ENCODE peak calls at places on chromosomes 13 and 19, in nine cellular contexts. U is neuronal stem cell; R is breast epithelium; P is body of pancreas; I is ovary; Z is mammary epithelial cell; J is heart left ventricle; C is ascending aorta; E is effector memory CD4-positive, alpha-beta T cell. Q is an unnamed sample.
A peak's percentile ranks its signal among the peaks of the same experiment; 100 is the strongest.

GRCh38 chr13:112885782-112886268 is 83.2 kb upstream of the MCF2L start:
- DNase-seq in U (peak; percentile 74), R (peak; percentile 83), P (peak; percentile 95), I (peak; percentile 59), Z (peak; percentile 84), J (peak; percentile 78), C (no peak), E (no peak), Q (no peak)

GRCh38 chr13:85095887-85096286 is 703.3 kb downstream of the SLITRK6 start:
- DNase-seq in U (no peak), R (no peak), P (no peak), I (no peak), Z (no peak), J (no peak), C (no peak), E (no peak), Q (no peak)

GRCh38 chr13:75404721-75405120 is 77.2 kb downstream of the TBC1D4 start:
- DNase-seq in U (no peak), R (no peak), P (no peak), I (no peak), Z (no peak), J (no peak), C (no peak), E (no peak), Q (no peak)

GRCh38 chr13:45340422-45341033 is 455 bp downstream of the TPT1 start:
- DNase-seq in U (peak; percentile 72), R (peak; percentile 89), P (peak; percentile 92), I (peak; percentile 96), Z (peak; percentile 86), J (peak; percentile 95), C (peak; percentile 69), E (peak; percentile 74), Q (peak; percentile 86)

GRCh38 chr13:45179428-45179827 is 21.4 kb downstream of the KCTD4 start:
- DNase-seq in U (no peak), R (no peak), P (no peak), I (no peak), Z (no peak), J (no peak), C (no peak), E (no peak), Q (no peak)

GRCh38 chr13:113545931-113546516 is 38.5 kb upstream of the TFDP1 start:
- DNase-seq in U (no peak), R (peak; percentile 45), P (no peak), I (no peak), Z (no peak), J (no peak), C (no peak), E (no peak), Q (no peak)

GRCh38 chr13:95463516-95463915 is 89.0 kb upstream of the CLDN10 start:
- DNase-seq in U (no peak), R (no peak), P (no peak), I (no peak), Z (peak; percentile 12), J (no peak), C (no peak), E (no peak), Q (no peak)

GRCh38 chr19:45322311-45322710 is 364 bp downstream of the CKM start:
- DNase-seq in U (no peak), R (no peak), P (no peak), I (no peak), Z (no peak), J (no peak), C (no peak), E (no peak), Q (peak; percentile 53)

GRCh38 chr19:4534836-4535658 is at the start of gene PLIN5:
- DNase-seq in U (peak; percentile 85), R (peak; percentile 74), P (peak; percentile 98), I (peak; percentile 97), Z (no peak), J (peak; percentile 79), C (no peak), E (no peak), Q (peak; percentile 16)

GRCh38 chr19:887072-887471 is 5.9 kb downstream of the MED16 start:
- DNase-seq in U (no peak), R (no peak), P (peak; percentile 48), I (no peak), Z (no peak), J (no peak), C (no peak), E (no peak), Q (no peak)

GRCh38 chr19:31772915-31773314 is 423.7 kb upstream of the TSHZ3 start:
- DNase-seq in U (no peak), R (no peak), P (no peak), I (no peak), Z (no peak), J (no peak), C (no peak), E (no peak), Q (no peak)

GRCh38 chr13:41196620-41197019 is 2.3 kb upstream of the KBTBD7 start:
- DNase-seq in U (no peak), R (no peak), P (no peak), I (no peak), Z (peak; percentile 35), J (no peak), C (no peak), E (no peak), Q (no peak)

GRCh38 chr19:38977445-38978314 is 2.1 kb upstream of the FBXO17 start:
- DNase-seq in U (no peak), R (no peak), P (no peak), I (no peak), Z (peak; percentile 73), J (no peak), C (no peak), E (no peak), Q (no peak)

GRCh38 chr13:47661076-47661475 is 340.0 kb downstream of the SUCLA2 start:
- DNase-seq in U (no peak), R (no peak), P (no peak), I (no peak), Z (peak; percentile 44), J (no peak), C (no peak), E (no peak), Q (no peak)
- H3K27ac ChIP-seq in U (no peak overlapping the region), R (no peak overlapping the region), P (no peak overlapping the region), I (no peak overlapping the region), Z (no peak overlapping the region), J (no peak overlapping the region), C (no peak overlapping the region), E (no peak overlapping the region), Q (no peak overlapping the region)

GRCh38 chr19:41864374-41864773 is 4.3 kb downstream of the RPS19 start:
- DNase-seq in U (no peak), R (no peak), P (no peak), I (no peak), Z (no peak), J (no peak), C (no peak), E (no peak), Q (no peak)
- H3K27ac ChIP-seq in U (no peak overlapping the region), R (no peak overlapping the region), P (no peak overlapping the region), I (no peak overlapping the region), Z (no peak overlapping the region), J (no peak overlapping the region), C (no peak overlapping the region), E (peak overlapping the region; percentile 23), Q (peak overlapping the region; percentile 2)

GRCh38 chr19:13744179-13744578 is 20.1 kb upstream of the MRI1 start:
- DNase-seq in U (no peak), R (no peak), P (no peak), I (no peak), Z (no peak), J (no peak), C (no peak), E (no peak), Q (no peak)

GRCh38 chr19:13748169-13748884 is 16.0 kb upstream of the MRI1 start:
- DNase-seq in U (no peak), R (no peak), P (peak; percentile 38), I (peak; percentile 54), Z (peak; percentile 24), J (no peak), C (no peak), E (no peak), Q (no peak)

GRCh38 chr19:13742756-13743155 is 21.6 kb upstream of the MRI1 start:
- DNase-seq in U (no peak), R (no peak), P (no peak), I (no peak), Z (peak; percentile 25), J (no peak), C (no peak), E (no peak), Q (no peak)

GRCh38 chr19:13751436-13751835 is 12.9 kb upstream of the MRI1 start:
- DNase-seq in U (no peak), R (no peak), P (no peak), I (no peak), Z (no peak), J (no peak), C (no peak), E (no peak), Q (no peak)

DNA sequence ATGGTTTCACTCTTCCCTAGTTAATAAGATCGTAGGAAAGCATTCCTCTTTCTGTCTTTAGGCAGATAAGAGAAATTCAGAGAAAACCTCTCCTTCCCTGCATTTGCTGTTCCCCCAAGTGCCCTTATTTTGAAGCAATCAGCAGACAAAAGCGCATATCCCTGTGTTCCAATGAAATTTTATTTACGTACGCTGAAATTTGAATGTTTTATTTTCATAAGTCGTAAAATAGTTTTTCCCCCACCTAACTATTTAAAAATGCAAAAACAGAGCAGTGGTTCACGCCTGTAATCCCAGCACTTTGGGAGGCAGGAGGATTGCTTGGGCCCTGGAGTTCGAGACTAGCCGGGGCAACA is 17.2 kb upstream of the MRI1 start:
- DNase-seq in U (no peak), R (no peak), P (no peak), I (no peak), Z (no peak), J (no peak), C (no peak), E (no peak), Q (no peak)
- H3K27ac ChIP-seq in U (no peak overlapping the region), R (peak overlapping the region; percentile 93), P (peak overlapping the region; percentile 28), I (no peak overlapping the region), Z (no peak overlapping the region), J (peak overlapping the region; percentile 89), C (peak overlapping the region; percentile 80), E (peak overlapping the region; percentile 87), Q (peak overlapping the region; percentile 55)

GRCh38 chr19:33521480-33522370 is at the start of gene PEPD:
- DNase-seq in U (peak; percentile 94), R (peak; percentile 86), P (peak; percentile 87), I (peak; percentile 89), Z (peak; percentile 76), J (peak; percentile 92), C (peak; percentile 60), E (peak; percentile 80), Q (peak; percentile 91)
- H3K27ac ChIP-seq in U (peak within 1 kb of the TSS; percentile 7), R (peak within 1 kb of the TSS; percentile 49), P (peak within 1 kb of the TSS; percentile 33), I (peak within 1 kb of the TSS; percentile 48), Z (peak within 1 kb of the TSS; percentile 16), J (peak within 1 kb of the TSS; percentile 68), C (peak within 1 kb of the TSS; percentile 4), E (peak within 1 kb of the TSS; percentile 0), Q (peak within 1 kb of the TSS; percentile 57)